ENCODE peak calls at places on chromosomes 13 and 19, in eight cellular contexts. R is germinal center; A is right lobe of liver; B is hypothalamus; Z is RKO; X is activated T-helper 1 cell treated with anti-CD3 and anti-CD28 coated beads, Interleukin-2, amount 50 U/mL, for 16 hours; J is LHCN-M2; L is T-helper 2 cell. D is an unnamed sample.

GRCh38 chr13:110463876-110464510 is 97.5 kb downstream of the RAB20 start:
- DNase-seq in R (no peak), A (no peak), B (no peak), Z (no peak), X (no peak), J (no peak), L (no peak), D (no peak)

GRCh38 chr13:73779881-73780280 is 354.3 kb downstream of the KLF12 start:
- DNase-seq in R (no peak), A (no peak), B (no peak), Z (no peak), X (no peak), J (no peak), L (no peak), D (no peak)

GRCh38 chr13:67230774-67231480 is 791 bp upstream of the PCDH9 start:
- DNase-seq in R (peak; percentile 29), A (peak; percentile 70), B (peak; percentile 63), Z (no peak), X (no peak), J (peak; percentile 75), L (no peak), D (peak; percentile 71)

GRCh38 chr13:95267662-95268369 is 33.4 kb downstream of the ABCC4 start:
- DNase-seq in R (no peak), A (peak; percentile 52), B (no peak), Z (no peak), X (no peak), J (peak; percentile 95), L (no peak), D (no peak)

GRCh38 chr19:38812004-38812840 is 523 bp downstream of the LGALS4 start:
- DNase-seq in R (no peak), A (no peak), B (no peak), Z (no peak), X (no peak), J (no peak), L (no peak), D (no peak)

GRCh38 chr19:50510700-50511068 is 307 bp downstream of the JOSD2 start:
- DNase-seq in R (no peak), A (no peak), B (no peak), Z (no peak), X (no peak), J (no peak), L (no peak), D (no peak)

GRCh38 chr19:1486720-1487575 is 3.2 kb downstream of the PCSK4 start:
- DNase-seq in R (no peak), A (peak; percentile 19), B (no peak), Z (no peak), X (no peak), J (no peak), L (no peak), D (no peak)

GRCh38 chr19:46056536-46056935 is 15.7 kb upstream of the IGFL4 start:
- DNase-seq in R (no peak), A (no peak), B (no peak), Z (no peak), X (no peak), J (no peak), L (no peak), D (no peak)

GRCh38 chr13:23985846-23986245 is 88.5 kb upstream of the C1QTNF9B start:
- DNase-seq in R (no peak), A (no peak), B (no peak), Z (no peak), X (no peak), J (peak; percentile 86), L (no peak), D (peak; percentile 29)

GRCh38 chr19:29690842-29691241 is 24.2 kb downstream of the C19orf12 start:
- DNase-seq in R (no peak), A (no peak), B (no peak), Z (peak; percentile 78), X (no peak), J (peak; percentile 49), L (peak; percentile 59), D (no peak)

GRCh38 chr13:50198508-50198907 is 183.3 kb downstream of the KCNRG start:
- DNase-seq in R (no peak), A (no peak), B (no peak), Z (no peak), X (no peak), J (peak; percentile 56), L (no peak), D (no peak)

GRCh38 chr19:15317392-15318011 is 14.8 kb downstream of the BRD4 start:
- DNase-seq in R (no peak), A (no peak), B (no peak), Z (no peak), X (no peak), J (peak; percentile 36), L (no peak), D (no peak)

GRCh38 chr19:45774765-45775164 is 5.7 kb upstream of the SIX5 start:
- DNase-seq in R (no peak), A (no peak), B (no peak), Z (no peak), X (no peak), J (no peak), L (no peak), D (no peak)

GRCh38 chr13:38223093-38223492 is 126.6 kb upstream of the UFM1 start:
- DNase-seq in R (no peak), A (no peak), B (no peak), Z (peak; percentile 43), X (no peak), J (peak; percentile 54), L (no peak), D (peak; percentile 5)

GRCh38 chr19:18710986-18711751 is 27.7 kb downstream of the CRTC1 start:
- DNase-seq in R (no peak), A (no peak), B (no peak), Z (no peak), X (no peak), J (no peak), L (no peak), D (no peak)